ENCODE peak calls at places on chromosomes 12 and 14, in seven cellular contexts. One of them, this sample, is unnamed.
A peak's percentile ranks its signal among the peaks of the same experiment; 100 is the strongest.

GRCh38 chr12:23169012-23170003 is 544.3 kb downstream of the ETNK1 start:
- DNase-seq in prostate gland: no peak
- DNase-seq in bronchial epithelial cell: no peak
- DNase-seq in psoas muscle: no peak
- DNase-seq in B cell: no peak
- DNase-seq in tibial artery: no peak
- DNase-seq in ovary: no peak
- DNase-seq in this sample: no peak

GRCh38 chr12:117968826-117969659 is at the start of gene KSR2:
- DNase-seq in prostate gland: peak; percentile 76
- DNase-seq in bronchial epithelial cell: peak; percentile 14
- DNase-seq in psoas muscle: peak; percentile 12
- DNase-seq in B cell: no peak
- DNase-seq in tibial artery: no peak
- DNase-seq in ovary: peak; percentile 9
- DNase-seq in this sample: peak; percentile 75

GRCh38 chr14:73759183-73759713 is 45.1 kb upstream of the PNMA1 start:
- DNase-seq in prostate gland: no peak
- DNase-seq in bronchial epithelial cell: no peak
- DNase-seq in psoas muscle: peak; percentile 83
- DNase-seq in B cell: no peak
- DNase-seq in tibial artery: peak; percentile 67
- DNase-seq in ovary: peak; percentile 81
- DNase-seq in this sample: peak; percentile 51

GRCh38 chr12:113049976-113050742 is 6.4 kb upstream of the DTX1 start:
- DNase-seq in prostate gland: no peak
- DNase-seq in bronchial epithelial cell: peak; percentile 18
- DNase-seq in psoas muscle: no peak
- DNase-seq in B cell: no peak
- DNase-seq in tibial artery: no peak
- DNase-seq in ovary: no peak
- DNase-seq in this sample: no peak

GRCh38 chr14:31194661-31195060 is 12.9 kb downstream of the HECTD1 start:
- DNase-seq in prostate gland: no peak
- DNase-seq in bronchial epithelial cell: no peak
- DNase-seq in psoas muscle: no peak
- DNase-seq in B cell: no peak
- DNase-seq in tibial artery: no peak
- DNase-seq in ovary: no peak
- DNase-seq in this sample: no peak

GRCh38 chr14:100438678-100439592 is 115.8 kb downstream of the SLC25A47 start:
- DNase-seq in prostate gland: peak; percentile 79
- DNase-seq in bronchial epithelial cell: peak; percentile 96
- DNase-seq in psoas muscle: peak; percentile 32
- DNase-seq in B cell: no peak
- DNase-seq in tibial artery: no peak
- DNase-seq in ovary: no peak
- DNase-seq in this sample: peak; percentile 89

GRCh38 chr14:103122578-103123127 is 608 bp upstream of the TNFAIP2 start:
- DNase-seq in prostate gland: no peak
- DNase-seq in bronchial epithelial cell: no peak
- DNase-seq in psoas muscle: peak; percentile 44
- DNase-seq in B cell: no peak
- DNase-seq in tibial artery: no peak
- DNase-seq in ovary: peak; percentile 59
- DNase-seq in this sample: no peak

GRCh38 chr12:123533672-123534643 is at the start of gene RILPL1:
- DNase-seq in prostate gland: peak; percentile 20
- DNase-seq in bronchial epithelial cell: no peak
- DNase-seq in psoas muscle: peak; percentile 64
- DNase-seq in B cell: no peak
- DNase-seq in tibial artery: peak; percentile 36
- DNase-seq in ovary: peak; percentile 80
- DNase-seq in this sample: peak; percentile 39

GRCh38 chr12:69868695-69869094 is 43.7 kb downstream of the MYRFL start:
- DNase-seq in prostate gland: no peak
- DNase-seq in bronchial epithelial cell: no peak
- DNase-seq in psoas muscle: no peak
- DNase-seq in B cell: no peak
- DNase-seq in tibial artery: no peak
- DNase-seq in ovary: no peak
- DNase-seq in this sample: no peak

GRCh38 chr12:28088566-28089277 is 101.5 kb upstream of the CCDC91 start:
- DNase-seq in prostate gland: no peak
- DNase-seq in bronchial epithelial cell: peak; percentile 81
- DNase-seq in psoas muscle: no peak
- DNase-seq in B cell: no peak
- DNase-seq in tibial artery: no peak
- DNase-seq in ovary: no peak
- DNase-seq in this sample: no peak

GRCh38 chr14:66511849-66512248 is 3.9 kb downstream of the GPHN start:
- DNase-seq in prostate gland: no peak
- DNase-seq in bronchial epithelial cell: no peak
- DNase-seq in psoas muscle: no peak
- DNase-seq in B cell: no peak
- DNase-seq in tibial artery: no peak
- DNase-seq in ovary: no peak
- DNase-seq in this sample: no peak

GRCh38 chr14:103273145-103273846 is 60.7 kb upstream of the EIF5 start:
- DNase-seq in prostate gland: no peak
- DNase-seq in bronchial epithelial cell: no peak
- DNase-seq in psoas muscle: peak; percentile 22
- DNase-seq in B cell: no peak
- DNase-seq in tibial artery: no peak
- DNase-seq in ovary: peak; percentile 49
- DNase-seq in this sample: no peak

GRCh38 chr12:85076688-85077430 is 40.7 kb downstream of the LRRIQ1 start:
- DNase-seq in prostate gland: peak; percentile 16
- DNase-seq in bronchial epithelial cell: peak; percentile 96
- DNase-seq in psoas muscle: no peak
- DNase-seq in B cell: no peak
- DNase-seq in tibial artery: no peak
- DNase-seq in ovary: no peak
- DNase-seq in this sample: no peak

GRCh38 chr12:64621257-64621942 is 11.1 kb downstream of the RASSF3 start:
- DNase-seq in prostate gland: no peak
- DNase-seq in bronchial epithelial cell: no peak
- DNase-seq in psoas muscle: no peak
- DNase-seq in B cell: peak; percentile 65
- DNase-seq in tibial artery: no peak
- DNase-seq in ovary: no peak
- DNase-seq in this sample: no peak

GRCh38 chr12:132403636-132404434 is 74.4 kb upstream of the GALNT9 start:
- DNase-seq in prostate gland: no peak
- DNase-seq in bronchial epithelial cell: no peak
- DNase-seq in psoas muscle: no peak
- DNase-seq in B cell: no peak
- DNase-seq in tibial artery: no peak
- DNase-seq in ovary: no peak
- DNase-seq in this sample: no peak

GRCh38 chr12:126337556-126337955 is 1272.3 kb downstream of the AACS start:
- DNase-seq in prostate gland: no peak
- DNase-seq in bronchial epithelial cell: no peak
- DNase-seq in psoas muscle: no peak
- DNase-seq in B cell: no peak
- DNase-seq in tibial artery: no peak
- DNase-seq in ovary: no peak
- DNase-seq in this sample: no peak
- TF ChIP-seq CTCF in prostate gland: no peak
- TF ChIP-seq CTCF in bronchial epithelial cell: no peak
- TF ChIP-seq CTCF in psoas muscle: no peak
- TF ChIP-seq CTCF in B cell: no peak
- TF ChIP-seq CTCF in tibial artery: no peak
- TF ChIP-seq CTCF in ovary: no peak
- TF ChIP-seq CTCF in this sample: no peak

GRCh38 chr14:41605550-41606248 is 977 bp upstream of the LRFN5 start:
- DNase-seq in prostate gland: no peak
- DNase-seq in bronchial epithelial cell: no peak
- DNase-seq in psoas muscle: no peak
- DNase-seq in B cell: no peak
- DNase-seq in tibial artery: no peak
- DNase-seq in ovary: peak; percentile 36
- DNase-seq in this sample: no peak

GRCh38 chr14:41607119-41607785 is 576 bp downstream of the LRFN5 start:
- DNase-seq in prostate gland: no peak
- DNase-seq in bronchial epithelial cell: no peak
- DNase-seq in psoas muscle: no peak
- DNase-seq in B cell: no peak
- DNase-seq in tibial artery: no peak
- DNase-seq in ovary: no peak
- DNase-seq in this sample: no peak

GRCh38 chr14:41607966-41608663 is 1.4 kb downstream of the LRFN5 start:
- DNase-seq in prostate gland: no peak
- DNase-seq in bronchial epithelial cell: no peak
- DNase-seq in psoas muscle: peak; percentile 21
- DNase-seq in B cell: no peak
- DNase-seq in tibial artery: no peak
- DNase-seq in ovary: peak; percentile 27
- DNase-seq in this sample: no peak

GRCh38 chr14:41606249-41607118 is at the start of gene LRFN5:
- DNase-seq in prostate gland: no peak
- DNase-seq in bronchial epithelial cell: no peak
- DNase-seq in psoas muscle: peak; percentile 36
- DNase-seq in B cell: no peak
- DNase-seq in tibial artery: no peak
- DNase-seq in ovary: peak; percentile 65
- DNase-seq in this sample: no peak

GRCh38 chr14:41609704-41610183 is 3.1 kb downstream of the LRFN5 start:
- DNase-seq in prostate gland: peak; percentile 14
- DNase-seq in bronchial epithelial cell: no peak
- DNase-seq in psoas muscle: peak; percentile 45
- DNase-seq in B cell: no peak
- DNase-seq in tibial artery: peak; percentile 32
- DNase-seq in ovary: peak; percentile 46
- DNase-seq in this sample: peak; percentile 25
- TF ChIP-seq CTCF in prostate gland: no peak
- TF ChIP-seq CTCF in bronchial epithelial cell: no peak
- TF ChIP-seq CTCF in psoas muscle: no peak
- TF ChIP-seq CTCF in B cell: no peak
- TF ChIP-seq CTCF in tibial artery: no peak
- TF ChIP-seq CTCF in ovary: no peak
- TF ChIP-seq CTCF in this sample: no peak

GRCh38 chr14:29521526-29522137 is 406.0 kb downstream of the PRKD1 start:
- DNase-seq in prostate gland: no peak
- DNase-seq in bronchial epithelial cell: peak; percentile 35
- DNase-seq in psoas muscle: no peak
- DNase-seq in B cell: no peak
- DNase-seq in tibial artery: no peak
- DNase-seq in ovary: no peak
- DNase-seq in this sample: peak; percentile 9
- TF ChIP-seq CTCF in prostate gland: no peak
- TF ChIP-seq CTCF in bronchial epithelial cell: peak; percentile 64
- TF ChIP-seq CTCF in psoas muscle: no peak
- TF ChIP-seq CTCF in B cell: no peak
- TF ChIP-seq CTCF in tibial artery: no peak
- TF ChIP-seq CTCF in ovary: no peak
- TF ChIP-seq CTCF in this sample: peak; percentile 30

GRCh38 chr14:85281921-85282320 is 248.0 kb upstream of the FLRT2 start:
- DNase-seq in prostate gland: no peak
- DNase-seq in bronchial epithelial cell: no peak
- DNase-seq in psoas muscle: no peak
- DNase-seq in B cell: no peak
- DNase-seq in tibial artery: no peak
- DNase-seq in ovary: no peak
- DNase-seq in this sample: no peak

GRCh38 chr14:85279407-85279806 is 250.5 kb upstream of the FLRT2 start:
- DNase-seq in prostate gland: no peak
- DNase-seq in bronchial epithelial cell: no peak
- DNase-seq in psoas muscle: no peak
- DNase-seq in B cell: no peak
- DNase-seq in tibial artery: no peak
- DNase-seq in ovary: no peak
- DNase-seq in this sample: no peak

GRCh38 chr14:85276829-85277228 is 253.1 kb upstream of the FLRT2 start:
- DNase-seq in prostate gland: no peak
- DNase-seq in bronchial epithelial cell: no peak
- DNase-seq in psoas muscle: no peak
- DNase-seq in B cell: no peak
- DNase-seq in tibial artery: no peak
- DNase-seq in ovary: no peak
- DNase-seq in this sample: no peak

GRCh38 chr14:85280074-85280473 is 249.9 kb upstream of the FLRT2 start:
- DNase-seq in prostate gland: no peak
- DNase-seq in bronchial epithelial cell: peak; percentile 52
- DNase-seq in psoas muscle: no peak
- DNase-seq in B cell: no peak
- DNase-seq in tibial artery: no peak
- DNase-seq in ovary: no peak
- DNase-seq in this sample: no peak
- TF ChIP-seq CTCF in prostate gland: no peak
- TF ChIP-seq CTCF in bronchial epithelial cell: no peak
- TF ChIP-seq CTCF in psoas muscle: no peak
- TF ChIP-seq CTCF in B cell: no peak
- TF ChIP-seq CTCF in tibial artery: no peak
- TF ChIP-seq CTCF in ovary: no peak
- TF ChIP-seq CTCF in this sample: no peak

DNA sequence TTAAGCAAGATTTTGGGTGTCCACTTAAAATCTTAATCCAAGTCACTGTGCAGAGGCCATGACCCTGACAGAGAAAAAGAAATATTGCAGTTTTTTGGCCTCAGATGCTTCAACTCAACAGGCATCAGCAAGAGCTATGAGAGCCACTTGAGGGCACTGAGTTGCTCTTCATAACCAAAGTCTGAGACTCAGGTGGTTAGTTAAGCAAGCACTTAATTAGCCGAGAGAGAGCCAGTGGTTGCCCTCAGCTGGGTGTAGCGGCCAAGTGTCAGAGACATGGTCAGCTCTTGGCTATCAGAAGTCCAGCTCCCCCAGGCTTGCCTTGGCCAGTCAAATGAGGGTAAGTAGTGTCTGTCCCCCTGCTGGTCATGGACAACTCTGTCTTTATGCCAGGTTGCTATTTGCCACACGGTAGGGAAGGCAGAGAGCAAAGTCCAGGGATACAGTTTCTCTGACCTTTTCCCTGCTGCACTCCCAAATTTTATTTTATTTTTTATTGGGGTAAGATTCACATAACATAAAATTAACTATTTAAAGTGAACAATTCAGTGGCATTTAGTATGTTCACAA is 9.0 kb upstream of the KRT71 start:
- DNase-seq in prostate gland: no peak
- DNase-seq in bronchial epithelial cell: no peak
- DNase-seq in psoas muscle: no peak
- DNase-seq in B cell: no peak
- DNase-seq in tibial artery: no peak
- DNase-seq in ovary: no peak
- DNase-seq in this sample: no peak
- TF ChIP-seq CTCF in prostate gland: no peak
- TF ChIP-seq CTCF in bronchial epithelial cell: peak; percentile 48
- TF ChIP-seq CTCF in psoas muscle: no peak
- TF ChIP-seq CTCF in B cell: no peak
- TF ChIP-seq CTCF in tibial artery: no peak
- TF ChIP-seq CTCF in ovary: no peak
- TF ChIP-seq CTCF in this sample: no peak

GRCh38 chr12:30134229-30134628 is 350.5 kb upstream of the TMTC1 start:
- DNase-seq in prostate gland: no peak
- DNase-seq in bronchial epithelial cell: peak; percentile 17
- DNase-seq in psoas muscle: no peak
- DNase-seq in B cell: no peak
- DNase-seq in tibial artery: no peak
- DNase-seq in ovary: no peak
- DNase-seq in this sample: no peak
- TF ChIP-seq CTCF in prostate gland: no peak
- TF ChIP-seq CTCF in bronchial epithelial cell: peak; percentile 33
- TF ChIP-seq CTCF in psoas muscle: no peak
- TF ChIP-seq CTCF in B cell: no peak
- TF ChIP-seq CTCF in tibial artery: no peak
- TF ChIP-seq CTCF in ovary: no peak
- TF ChIP-seq CTCF in this sample: no peak